ENCODE peak calls at places on chromosome 15, in seven cellular contexts. One of them, this sample, is unnamed.

GRCh38 chr15:78927077-78927790 is 17.6 kb downstream of the CTSH start:
- DNase-seq in transverse colon: no peak
- DNase-seq in foreskin fibroblast: no peak
- DNase-seq in astrocyte of the spinal cord: no peak
- DNase-seq in WTC11: no peak
- DNase-seq in fibroblast of mammary gland: no peak
- DNase-seq in OCI-LY7: no peak
- DNase-seq in this sample: no peak

GRCh38 chr15:85443593-85444328 is 63.4 kb downstream of the AKAP13 start:
- DNase-seq in transverse colon: no peak
- DNase-seq in foreskin fibroblast: no peak
- DNase-seq in astrocyte of the spinal cord: peak
- DNase-seq in WTC11: no peak
- DNase-seq in fibroblast of mammary gland: peak
- DNase-seq in OCI-LY7: peak
- DNase-seq in this sample: peak

GRCh38 chr15:100055821-100056220 is 286.0 kb downstream of the ADAMTS17 start:
- DNase-seq in transverse colon: no peak
- DNase-seq in foreskin fibroblast: no peak
- DNase-seq in astrocyte of the spinal cord: no peak
- DNase-seq in WTC11: no peak
- DNase-seq in fibroblast of mammary gland: no peak
- DNase-seq in OCI-LY7: no peak
- DNase-seq in this sample: no peak

GRCh38 chr15:94070341-94071275 is 160.8 kb upstream of the MCTP2 start:
- DNase-seq in transverse colon: peak
- DNase-seq in foreskin fibroblast: peak
- DNase-seq in astrocyte of the spinal cord: peak
- DNase-seq in WTC11: peak
- DNase-seq in fibroblast of mammary gland: no peak
- DNase-seq in OCI-LY7: no peak
- DNase-seq in this sample: peak

GRCh38 chr15:89143503-89144162 is 55.4 kb downstream of the ABHD2 start:
- DNase-seq in transverse colon: no peak
- DNase-seq in foreskin fibroblast: peak
- DNase-seq in astrocyte of the spinal cord: peak
- DNase-seq in WTC11: no peak
- DNase-seq in fibroblast of mammary gland: peak
- DNase-seq in OCI-LY7: no peak
- DNase-seq in this sample: peak

GRCh38 chr15:66080791-66081475 is 172.6 kb downstream of the MEGF11 start:
- DNase-seq in transverse colon: peak
- DNase-seq in foreskin fibroblast: peak
- DNase-seq in astrocyte of the spinal cord: peak
- DNase-seq in WTC11: peak
- DNase-seq in fibroblast of mammary gland: peak
- DNase-seq in OCI-LY7: no peak
- DNase-seq in this sample: no peak

GRCh38 chr15:61880079-61880478 is 180.2 kb downstream of the VPS13C start:
- DNase-seq in transverse colon: no peak
- DNase-seq in foreskin fibroblast: no peak
- DNase-seq in astrocyte of the spinal cord: no peak
- DNase-seq in WTC11: no peak
- DNase-seq in fibroblast of mammary gland: no peak
- DNase-seq in OCI-LY7: no peak
- DNase-seq in this sample: no peak

GRCh38 chr15:77671274-77672056 is 38.8 kb upstream of the LINGO1 start:
- DNase-seq in transverse colon: no peak
- DNase-seq in foreskin fibroblast: no peak
- DNase-seq in astrocyte of the spinal cord: no peak
- DNase-seq in WTC11: no peak
- DNase-seq in fibroblast of mammary gland: no peak
- DNase-seq in OCI-LY7: peak
- DNase-seq in this sample: no peak

GRCh38 chr15:98123834-98124233 is 163.3 kb downstream of the ARRDC4 start:
- DNase-seq in transverse colon: no peak
- DNase-seq in foreskin fibroblast: no peak
- DNase-seq in astrocyte of the spinal cord: no peak
- DNase-seq in WTC11: no peak
- DNase-seq in fibroblast of mammary gland: peak
- DNase-seq in OCI-LY7: no peak
- DNase-seq in this sample: no peak

GRCh38 chr15:76398702-76399101 is 62.1 kb downstream of the ISL2 start:
- DNase-seq in transverse colon: no peak
- DNase-seq in foreskin fibroblast: no peak
- DNase-seq in astrocyte of the spinal cord: no peak
- DNase-seq in WTC11: no peak
- DNase-seq in fibroblast of mammary gland: no peak
- DNase-seq in OCI-LY7: no peak
- DNase-seq in this sample: no peak

GRCh38 chr15:84975871-84976351 is 5.7 kb upstream of the PDE8A start:
- DNase-seq in transverse colon: no peak
- DNase-seq in foreskin fibroblast: no peak
- DNase-seq in astrocyte of the spinal cord: no peak
- DNase-seq in WTC11: no peak
- DNase-seq in fibroblast of mammary gland: no peak
- DNase-seq in OCI-LY7: no peak
- DNase-seq in this sample: no peak

GRCh38 chr15:69974321-69974720 is 123.4 kb downstream of the TLE3 start:
- DNase-seq in transverse colon: no peak
- DNase-seq in foreskin fibroblast: no peak
- DNase-seq in astrocyte of the spinal cord: no peak
- DNase-seq in WTC11: no peak
- DNase-seq in fibroblast of mammary gland: no peak
- DNase-seq in OCI-LY7: no peak
- DNase-seq in this sample: no peak

GRCh38 chr15:99703603-99704443 is 29.4 kb downstream of the LYSMD4 start:
- DNase-seq in transverse colon: no peak
- DNase-seq in foreskin fibroblast: peak
- DNase-seq in astrocyte of the spinal cord: peak
- DNase-seq in WTC11: no peak
- DNase-seq in fibroblast of mammary gland: peak
- DNase-seq in OCI-LY7: peak
- DNase-seq in this sample: no peak

GRCh38 chr15:65286069-65286703 is 497 bp downstream of the PARP16 start:
- DNase-seq in transverse colon: peak
- DNase-seq in foreskin fibroblast: no peak
- DNase-seq in astrocyte of the spinal cord: peak
- DNase-seq in WTC11: peak
- DNase-seq in fibroblast of mammary gland: no peak
- DNase-seq in OCI-LY7: peak
- DNase-seq in this sample: peak

GRCh38 chr15:47364671-47365141 is 352.6 kb upstream of the SEMA6D start:
- DNase-seq in transverse colon: no peak
- DNase-seq in foreskin fibroblast: no peak
- DNase-seq in astrocyte of the spinal cord: peak
- DNase-seq in WTC11: no peak
- DNase-seq in fibroblast of mammary gland: no peak
- DNase-seq in OCI-LY7: no peak
- DNase-seq in this sample: no peak

GRCh38 chr15:67105065-67105951 is 39.9 kb downstream of the SMAD3 start:
- DNase-seq in transverse colon: peak
- DNase-seq in foreskin fibroblast: peak
- DNase-seq in astrocyte of the spinal cord: peak
- DNase-seq in WTC11: no peak
- DNase-seq in fibroblast of mammary gland: peak
- DNase-seq in OCI-LY7: no peak
- DNase-seq in this sample: no peak

GRCh38 chr15:67178569-67179210 is 75.8 kb downstream of the AAGAB start:
- DNase-seq in transverse colon: no peak
- DNase-seq in foreskin fibroblast: peak
- DNase-seq in astrocyte of the spinal cord: peak
- DNase-seq in WTC11: no peak
- DNase-seq in fibroblast of mammary gland: peak
- DNase-seq in OCI-LY7: no peak
- DNase-seq in this sample: no peak

GRCh38 chr15:77714023-77714422 is 81.3 kb upstream of the LINGO1 start:
- DNase-seq in transverse colon: no peak
- DNase-seq in foreskin fibroblast: no peak
- DNase-seq in astrocyte of the spinal cord: no peak
- DNase-seq in WTC11: no peak
- DNase-seq in fibroblast of mammary gland: no peak
- DNase-seq in OCI-LY7: no peak
- DNase-seq in this sample: no peak

GRCh38 chr15:31326729-31327673 is at the start of gene KLF13:
- DNase-seq in transverse colon: peak
- DNase-seq in foreskin fibroblast: peak
- DNase-seq in astrocyte of the spinal cord: peak
- DNase-seq in WTC11: no peak
- DNase-seq in fibroblast of mammary gland: peak
- DNase-seq in OCI-LY7: no peak
- DNase-seq in this sample: peak

GRCh38 chr15:65772909-65773308 is 19.2 kb downstream of the DENND4A start:
- DNase-seq in transverse colon: no peak
- DNase-seq in foreskin fibroblast: no peak
- DNase-seq in astrocyte of the spinal cord: no peak
- DNase-seq in WTC11: no peak
- DNase-seq in fibroblast of mammary gland: peak
- DNase-seq in OCI-LY7: no peak
- DNase-seq in this sample: no peak

GRCh38 chr15:75720297-75720696 is 7.6 kb upstream of the CSPG4 start:
- DNase-seq in transverse colon: no peak
- DNase-seq in foreskin fibroblast: no peak
- DNase-seq in astrocyte of the spinal cord: no peak
- DNase-seq in WTC11: no peak
- DNase-seq in fibroblast of mammary gland: no peak
- DNase-seq in OCI-LY7: no peak
- DNase-seq in this sample: no peak

GRCh38 chr15:83108266-83109219 is 1.1 kb downstream of the TM6SF1 start:
- DNase-seq in transverse colon: peak
- DNase-seq in foreskin fibroblast: no peak
- DNase-seq in astrocyte of the spinal cord: peak
- DNase-seq in WTC11: no peak
- DNase-seq in fibroblast of mammary gland: no peak
- DNase-seq in OCI-LY7: peak
- DNase-seq in this sample: peak

DNA sequence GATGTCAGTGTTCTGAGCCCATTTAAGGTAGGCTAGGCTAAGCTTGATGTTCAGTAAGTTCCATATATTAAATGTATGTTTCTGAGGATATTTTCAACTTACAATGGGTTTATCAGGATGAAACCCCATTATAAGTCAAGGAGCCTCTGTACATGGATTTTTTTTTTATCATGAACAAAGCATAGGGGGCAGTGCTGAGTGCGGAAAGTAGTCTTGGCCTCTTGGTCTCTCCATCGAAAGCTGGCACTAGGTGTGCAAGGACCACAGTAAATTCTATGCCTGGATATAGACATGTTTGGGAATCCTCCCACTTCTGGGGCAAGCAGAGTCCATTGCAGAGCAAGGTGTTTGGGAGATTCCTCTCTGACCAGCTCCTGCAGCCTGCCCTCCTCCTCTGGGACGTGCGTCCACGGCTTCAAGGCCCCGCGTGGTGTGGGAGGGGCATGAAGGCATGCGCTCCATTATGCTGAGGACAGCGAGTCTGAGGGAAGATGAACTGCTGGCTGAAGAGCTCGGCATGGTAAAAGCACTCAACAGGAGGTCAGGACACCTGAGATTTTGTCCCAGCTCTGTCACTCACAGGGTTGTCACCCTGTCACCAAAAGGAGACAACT is 122.9 kb upstream of the LIPC start:
- DNase-seq in transverse colon: no peak
- DNase-seq in foreskin fibroblast: no peak
- DNase-seq in astrocyte of the spinal cord: no peak
- DNase-seq in WTC11: no peak
- DNase-seq in fibroblast of mammary gland: no peak
- DNase-seq in OCI-LY7: no peak
- DNase-seq in this sample: no peak
- TF ChIP-seq CTCF in transverse colon: no peak
- TF ChIP-seq CTCF in foreskin fibroblast: no peak
- TF ChIP-seq CTCF in astrocyte of the spinal cord: no peak
- TF ChIP-seq CTCF in WTC11: no peak
- TF ChIP-seq CTCF in fibroblast of mammary gland: no peak
- TF ChIP-seq CTCF in OCI-LY7: peak
- TF ChIP-seq CTCF in this sample: no peak

GRCh38 chr15:91258436-91258779 is 158.4 kb downstream of the SV2B start:
- DNase-seq in transverse colon: no peak
- DNase-seq in foreskin fibroblast: no peak
- DNase-seq in astrocyte of the spinal cord: no peak
- DNase-seq in WTC11: peak
- DNase-seq in fibroblast of mammary gland: no peak
- DNase-seq in OCI-LY7: peak
- DNase-seq in this sample: peak
- TF ChIP-seq CTCF in transverse colon: no peak
- TF ChIP-seq CTCF in foreskin fibroblast: no peak
- TF ChIP-seq CTCF in astrocyte of the spinal cord: no peak
- TF ChIP-seq CTCF in WTC11: no peak
- TF ChIP-seq CTCF in fibroblast of mammary gland: no peak
- TF ChIP-seq CTCF in OCI-LY7: no peak
- TF ChIP-seq CTCF in this sample: no peak

DNA sequence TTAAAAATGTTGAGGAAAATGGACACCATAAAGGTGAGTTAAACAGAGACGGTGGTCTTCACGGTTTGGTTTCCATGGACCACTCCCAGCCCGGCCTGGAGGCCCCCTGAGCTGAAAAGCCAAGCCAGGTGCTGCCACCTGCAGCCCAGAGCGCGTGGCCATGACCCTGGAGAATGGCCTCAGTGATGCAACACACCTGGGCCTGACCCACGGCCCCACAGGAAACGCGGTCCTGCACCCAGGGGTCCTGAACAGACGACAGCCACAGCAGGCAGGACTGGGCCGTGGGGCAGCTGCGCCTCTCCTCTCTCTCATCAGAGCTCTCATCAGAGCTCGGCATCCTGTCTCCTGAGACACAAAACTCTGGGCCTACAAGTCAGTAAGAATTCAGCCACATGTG is 64.1 kb downstream of the NIPA2 start:
- DNase-seq in transverse colon: no peak
- DNase-seq in foreskin fibroblast: no peak
- DNase-seq in astrocyte of the spinal cord: no peak
- DNase-seq in WTC11: peak
- DNase-seq in fibroblast of mammary gland: no peak
- DNase-seq in OCI-LY7: peak
- DNase-seq in this sample: no peak
- TF ChIP-seq CTCF in transverse colon: no peak
- TF ChIP-seq CTCF in foreskin fibroblast: no peak
- TF ChIP-seq CTCF in astrocyte of the spinal cord: no peak
- TF ChIP-seq CTCF in WTC11: no peak
- TF ChIP-seq CTCF in fibroblast of mammary gland: no peak
- TF ChIP-seq CTCF in OCI-LY7: peak
- TF ChIP-seq CTCF in this sample: no peak

GRCh38 chr15:28936481-28936881 is 50.7 kb downstream of the APBA2 start:
- DNase-seq in transverse colon: no peak
- DNase-seq in foreskin fibroblast: no peak
- DNase-seq in astrocyte of the spinal cord: no peak
- DNase-seq in WTC11: no peak
- DNase-seq in fibroblast of mammary gland: no peak
- DNase-seq in OCI-LY7: no peak
- DNase-seq in this sample: peak

GRCh38 chr15:28934645-28935044 is 48.9 kb downstream of the APBA2 start:
- DNase-seq in transverse colon: no peak
- DNase-seq in foreskin fibroblast: no peak
- DNase-seq in astrocyte of the spinal cord: no peak
- DNase-seq in WTC11: no peak
- DNase-seq in fibroblast of mammary gland: no peak
- DNase-seq in OCI-LY7: no peak
- DNase-seq in this sample: peak

GRCh38 chr15:28936081-28936480 is 50.3 kb downstream of the APBA2 start:
- DNase-seq in transverse colon: no peak
- DNase-seq in foreskin fibroblast: no peak
- DNase-seq in astrocyte of the spinal cord: no peak
- DNase-seq in WTC11: no peak
- DNase-seq in fibroblast of mammary gland: no peak
- DNase-seq in OCI-LY7: no peak
- DNase-seq in this sample: peak

GRCh38 chr15:28933710-28934445 is 48.1 kb downstream of the APBA2 start:
- DNase-seq in transverse colon: no peak
- DNase-seq in foreskin fibroblast: no peak
- DNase-seq in astrocyte of the spinal cord: peak
- DNase-seq in WTC11: no peak
- DNase-seq in fibroblast of mammary gland: no peak
- DNase-seq in OCI-LY7: no peak
- DNase-seq in this sample: peak

GRCh38 chr15:28935316-28935715 is 49.5 kb downstream of the APBA2 start:
- DNase-seq in transverse colon: no peak
- DNase-seq in foreskin fibroblast: no peak
- DNase-seq in astrocyte of the spinal cord: no peak
- DNase-seq in WTC11: peak
- DNase-seq in fibroblast of mammary gland: no peak
- DNase-seq in OCI-LY7: peak
- DNase-seq in this sample: peak
- TF ChIP-seq CTCF in transverse colon: no peak
- TF ChIP-seq CTCF in foreskin fibroblast: no peak
- TF ChIP-seq CTCF in astrocyte of the spinal cord: peak
- TF ChIP-seq CTCF in WTC11: no peak
- TF ChIP-seq CTCF in fibroblast of mammary gland: no peak
- TF ChIP-seq CTCF in OCI-LY7: peak
- TF ChIP-seq CTCF in this sample: peak